ENCODE peak calls at places on chromosomes 6 and 20, in five cellular contexts. S, L, J, K and V are unnamed samples.

GRCh38 chr6:20313086-20313485 is 88.6 kb upstream of the E2F3 start:
- DNase-seq in S (no peak), J (no peak), K (no peak), L (no peak), V (no peak)

GRCh38 chr6:154951400-154952200 is 43.5 kb upstream of the TIAM2 start:
- DNase-seq in K (no peak), L (no peak), J (no peak), S (no peak), V (no peak)

GRCh38 chr6:2094637-2095036 is 150.8 kb downstream of the GMDS start:
- DNase-seq in J (no peak), L (no peak), K (no peak), S (no peak), V (no peak)

GRCh38 chr6:115570326-115570725 is 490.4 kb downstream of the FRK start:
- DNase-seq in S (no peak), K (no peak), L (no peak), J (no peak), V (no peak)

GRCh38 chr6:121951918-121952379 is 447.5 kb upstream of the HSF2 start:
- DNase-seq in K (no peak), J (peak), L (peak), S (peak), V (no peak)

GRCh38 chr20:58683132-58683531 is 9.5 kb upstream of the NPEPL1 start:
- DNase-seq in J (no peak), K (no peak), L (no peak), S (no peak), V (no peak)

GRCh38 chr6:29763491-29764289 is 40.5 kb downstream of the HLA-F start:
- DNase-seq in S (peak), L (no peak), J (peak), K (no peak), V (no peak)

GRCh38 chr6:131744888-131745287 is 34.1 kb upstream of the CTAGE9 start:
- DNase-seq in L (no peak), S (peak), J (no peak), K (no peak), V (no peak)

GRCh38 chr6:22204153-22204552 is 92.7 kb downstream of the PRL start:
- DNase-seq in L (no peak), S (no peak), K (no peak), J (no peak), V (no peak)

GRCh38 chr20:47620808-47621805 is 119.4 kb downstream of the NCOA3 start:
- DNase-seq in J (peak), L (no peak), S (peak), K (no peak), V (peak)

GRCh38 chr20:19890358-19891117 is 126.6 kb upstream of the NAA20 start:
- DNase-seq in S (no peak), J (peak), L (no peak), K (no peak), V (peak)

GRCh38 chr6:80464901-80465300 is 358.4 kb downstream of the BCKDHB start:
- DNase-seq in L (no peak), K (no peak), S (no peak), J (no peak), V (no peak)

GRCh38 chr6:31568537-31568961 is 3.5 kb upstream of the LTA start:
- DNase-seq in K (no peak), J (no peak), L (no peak), S (no peak), V (no peak)

GRCh38 chr6:53499094-53499493 is 45.8 kb downstream of the GCLC start:
- DNase-seq in K (no peak), S (no peak), J (no peak), L (no peak), V (no peak)

GRCh38 chr6:133567656-133568055 is 321.3 kb upstream of the TCF21 start:
- DNase-seq in K (no peak), S (no peak), J (no peak), L (no peak), V (no peak)

GRCh38 chr6:138765896-138766487 is 7.6 kb upstream of the CCDC28A start:
- DNase-seq in L (no peak), S (peak), K (no peak), J (no peak), V (no peak)

GRCh38 chr20:60851826-60852704 is 400.0 kb upstream of the CDH4 start:
- DNase-seq in L (no peak), J (no peak), S (no peak), K (no peak), V (no peak)

GRCh38 chr20:43188234-43188653 is 1.5 kb downstream of the PTPRT start:
- DNase-seq in J (no peak), L (no peak), S (no peak), K (no peak), V (no peak)

GRCh38 chr20:23228912-23229311 is 121.7 kb upstream of the NXT1 start:
- DNase-seq in S (peak), K (no peak), J (no peak), L (no peak), V (no peak)

GRCh38 chr20:32999603-33000250 is 4.5 kb downstream of the SUN5 start:
- DNase-seq in J (no peak), K (no peak), S (no peak), L (no peak), V (no peak)

GRCh38 chr6:109644131-109644530 is 46.9 kb downstream of the AK9 start:
- DNase-seq in K (no peak), S (no peak), L (no peak), J (no peak), V (no peak)

GRCh38 chr6:130765181-130765727 is 62.0 kb upstream of the SMLR1 start:
- DNase-seq in K (no peak), J (no peak), S (no peak), L (no peak), V (no peak)

GRCh38 chr20:45952861-45953260 is 18.4 kb downstream of the PCIF1 start:
- DNase-seq in K (no peak), J (no peak), S (no peak), L (no peak), V (no peak)

GRCh38 chr6:108946695-108947094 is 98.5 kb downstream of the ARMC2 start:
- DNase-seq in J (no peak), L (no peak), S (no peak), K (peak), V (no peak)

GRCh38 chr6:46994933-46995332 is 47.2 kb downstream of the ADGRF1 start:
- DNase-seq in J (no peak), L (no peak), K (no peak), S (peak), V (no peak)

GRCh38 chr6:31556312-31556711 is 8.9 kb downstream of the NFKBIL1 start:
- DNase-seq in L (no peak), S (no peak), J (no peak), K (no peak), V (no peak)

GRCh38 chr6:112227411-112227810 is 27.0 kb downstream of the LAMA4 start:
- DNase-seq in K (no peak), S (peak), L (no peak), J (no peak), V (no peak)

GRCh38 chr6:39962831-39963230 is 28.6 kb upstream of the MOCS1 start:
- DNase-seq in L (no peak), S (no peak), J (no peak), K (no peak), V (peak)

GRCh38 chr20:35312348-35312747 is 20.1 kb upstream of the FAM83C start:
- DNase-seq in K (no peak), J (peak), S (peak), L (no peak), V (no peak)

GRCh38 chr6:138086573-138087196 is 20.5 kb downstream of the PERP start:
- DNase-seq in L (no peak), K (no peak), S (no peak), J (no peak), V (peak)

GRCh38 chr6:147297663-147298313 is 93.6 kb downstream of the STXBP5 start:
- DNase-seq in K (no peak), S (no peak), L (no peak), J (no peak), V (no peak)

GRCh38 chr20:21224217-21224616 is 78.9 kb upstream of the XRN2 start:
- DNase-seq in J (no peak), L (no peak), K (no peak), S (no peak), V (no peak)

GRCh38 chr6:43434943-43435342 is 7.6 kb downstream of the ABCC10 start:
- DNase-seq in K (no peak), S (no peak), L (no peak), J (no peak), V (no peak)

GRCh38 chr20:37341632-37342031 is 4.3 kb upstream of the SRC start:
- DNase-seq in J (no peak), S (no peak), L (peak), K (no peak), V (no peak)

GRCh38 chr6:33454009-33454946 is at the start of gene ZBTB9:
- DNase-seq in S (peak), L (peak), K (peak), J (peak), V (peak)

GRCh38 chr6:131163886-131164285 is 28.6 kb downstream of the AKAP7 start:
- DNase-seq in L (no peak), S (no peak), K (no peak), J (no peak), V (no peak)

GRCh38 chr20:62555642-62556420 is 80.0 kb upstream of the GATA5 start:
- DNase-seq in S (no peak), L (no peak), J (no peak), K (no peak), V (no peak)

DNA sequence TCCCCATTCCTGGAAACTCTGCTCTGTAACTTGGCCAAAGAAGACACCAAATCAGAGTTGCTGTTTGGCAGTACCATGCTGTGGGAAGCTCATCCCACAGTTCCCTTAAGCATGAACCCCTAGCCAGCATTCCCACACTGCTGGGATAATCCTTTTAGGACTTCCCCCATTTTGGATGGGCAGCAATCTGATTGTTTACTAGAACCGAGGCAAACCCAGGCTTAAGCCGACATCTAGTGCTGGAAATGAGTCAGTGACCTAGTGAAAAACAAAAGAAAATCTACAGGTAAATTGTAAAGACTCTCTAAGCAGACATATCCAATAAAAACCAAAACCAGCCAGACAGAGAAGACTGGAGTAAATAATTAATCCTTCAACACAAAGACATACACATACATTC is 5.2 kb downstream of the DNAH8 start:
- DNase-seq in S (peak), L (no peak), J (no peak), K (no peak), V (no peak)
- TF ChIP-seq CTCF in S (peak), L (no peak), J (peak), K (no peak), V (peak)

DNA sequence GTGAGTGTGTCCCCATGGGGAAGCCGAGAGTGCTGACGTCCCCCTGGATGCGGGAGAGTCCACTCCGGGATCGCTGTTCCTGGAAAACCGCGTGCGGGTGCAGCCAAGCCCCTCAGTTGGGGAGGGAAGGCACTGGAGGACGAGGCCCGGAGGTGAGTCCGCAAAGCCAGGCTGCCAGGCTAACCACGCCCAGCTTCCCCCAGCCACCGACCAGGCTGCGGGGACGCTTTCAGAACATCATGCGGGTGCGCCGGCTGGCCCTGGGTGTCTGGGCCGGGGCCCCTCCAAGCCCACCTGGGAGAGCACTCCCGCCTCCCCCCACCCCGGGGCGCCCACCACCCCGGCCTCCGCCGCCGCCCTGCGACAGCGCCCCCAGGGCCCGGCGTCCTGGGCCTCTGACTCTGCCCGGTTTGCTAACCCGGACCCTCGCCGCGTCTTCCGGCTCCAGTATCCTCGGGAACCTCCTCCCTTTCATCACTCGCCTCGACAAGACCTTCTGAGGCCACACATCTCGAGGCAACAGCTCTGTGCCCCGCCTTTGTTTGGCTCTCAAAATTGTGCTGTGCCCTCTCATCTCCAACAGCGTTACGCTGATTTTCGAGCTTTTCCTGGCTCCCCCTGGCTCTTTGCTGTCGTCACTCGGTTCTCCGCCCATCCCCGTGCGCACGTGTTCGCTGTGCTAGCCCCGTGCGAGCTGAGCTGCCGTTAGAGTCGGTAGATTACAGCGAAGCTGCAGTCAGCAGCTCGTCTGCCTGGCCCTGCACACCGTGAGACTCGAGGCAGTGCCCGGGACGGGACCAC is 47.1 kb upstream of the ENTPD6 start:
- DNase-seq in L (peak), J (no peak), K (no peak), S (peak), V (no peak)
- H3K4me3 ChIP-seq in L (no peak), J (peak), K (peak), S (peak), V (no peak)

GRCh38 chr20:1427457-1428054 is 34.7 kb upstream of the FKBP1A start:
- DNase-seq in S (peak), L (no peak), J (no peak), K (no peak), V (peak)
- TF ChIP-seq CTCF in S (no peak), L (no peak), J (no peak), K (no peak), V (no peak)

DNA sequence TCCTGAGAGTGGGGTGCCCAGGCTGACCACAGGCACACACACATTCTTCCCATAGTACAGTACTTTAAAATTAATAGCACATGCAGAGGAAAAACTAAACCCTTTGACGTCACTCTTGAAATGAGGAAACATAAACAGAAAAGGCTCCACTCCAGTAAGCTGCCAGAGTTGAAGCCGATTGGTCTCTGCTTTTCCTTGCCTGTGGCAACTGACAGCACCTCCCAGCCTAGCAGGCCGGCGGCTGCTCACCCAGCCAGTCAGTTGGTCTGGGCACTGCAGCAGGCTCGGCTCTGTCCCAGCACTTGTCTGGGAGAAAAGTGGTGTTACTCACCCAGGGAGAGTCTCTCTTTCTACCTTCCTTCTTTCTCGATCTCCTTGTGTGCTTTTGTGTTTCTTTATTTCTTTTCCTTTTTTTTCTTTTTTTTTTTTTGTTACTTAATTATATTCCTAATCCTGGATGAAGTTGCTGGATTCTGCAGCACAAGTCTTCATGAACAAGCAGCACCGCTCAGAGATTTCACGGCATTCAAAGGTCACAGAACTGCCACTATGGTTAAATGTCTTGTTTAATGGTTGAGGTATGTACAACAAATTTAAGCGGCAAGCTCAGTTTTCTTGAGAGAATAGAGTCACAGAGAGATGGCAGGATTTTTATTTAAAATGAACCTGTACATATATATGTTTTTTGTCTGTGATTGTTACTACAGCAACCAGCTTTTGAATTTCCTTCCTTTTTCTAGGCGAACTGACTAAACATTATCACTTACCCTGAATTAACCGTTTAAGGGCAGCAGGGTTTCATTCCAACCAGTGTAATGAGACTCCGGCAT is at the start of gene PDE7B:
- DNase-seq in K (peak), J (peak), S (peak), L (peak), V (peak)
- H3K4me3 ChIP-seq in K (peak), J (peak), S (peak), L (peak), V (no peak)